ENCODE peak calls at places on chromosomes 12 and 14, in four cellular contexts. R, M, L and G are unnamed samples.
A peak's percentile ranks its signal among the peaks of the same experiment; 100 is the strongest.

GRCh38 chr12:49967777-49968250 is 4.9 kb upstream of the AQP6 start:
- DNase-seq in R (no peak), M (no peak), L (no peak), G (no peak)

GRCh38 chr12:116318738-116319050 is 41.2 kb upstream of the MED13L start:
- DNase-seq in R (no peak), M (no peak), L (no peak), G (no peak)

GRCh38 chr14:31968107-31968810 is 108.8 kb upstream of the ARHGAP5 start:
- DNase-seq in R (no peak), M (no peak), L (no peak), G (no peak)

GRCh38 chr12:52242442-52243263 is 9.6 kb downstream of the KRT7 start:
- DNase-seq in R (no peak), M (no peak), L (no peak), G (no peak)

GRCh38 chr12:127893875-127894635 is 372.9 kb upstream of the TMEM132C start:
- DNase-seq in R (no peak), M (no peak), L (no peak), G (no peak)

GRCh38 chr12:2682301-2683282 is 112.2 kb upstream of the FKBP4 start:
- DNase-seq in R (peak; percentile 76), M (no peak), L (peak; percentile 45), G (no peak)

GRCh38 chr14:74951443-74952194 is 3.8 kb downstream of the PGF start:
- DNase-seq in R (no peak), M (no peak), L (no peak), G (no peak)

GRCh38 chr14:61877050-61877390 is 114.8 kb downstream of the SNAPC1 start:
- DNase-seq in R (no peak), M (no peak), L (no peak), G (no peak)

GRCh38 chr14:101225116-101225728 is 321.7 kb upstream of the RTL1 start:
- DNase-seq in R (no peak), M (no peak), L (no peak), G (no peak)

GRCh38 chr12:101455685-101456084 is 19.5 kb upstream of the SPIC start:
- DNase-seq in R (peak; percentile 70), M (no peak), L (no peak), G (no peak)

GRCh38 chr12:43737646-43738045 is 20.9 kb downstream of the PUS7L start:
- DNase-seq in R (no peak), M (no peak), L (no peak), G (no peak)

GRCh38 chr12:48977290-48978281 is 536 bp upstream of the WNT1 start:
- DNase-seq in R (peak; percentile 69), M (no peak), L (peak; percentile 57), G (no peak)

GRCh38 chr14:58808828-58809227 is 171.1 kb downstream of the DACT1 start:
- DNase-seq in R (no peak), M (no peak), L (peak; percentile 34), G (no peak)

GRCh38 chr14:89672636-89673279 is 255.7 kb upstream of the FOXN3 start:
- DNase-seq in R (no peak), M (no peak), L (peak; percentile 31), G (no peak)

GRCh38 chr14:92690171-92691011 is 58.0 kb downstream of the LGMN start:
- DNase-seq in R (peak; percentile 35), M (no peak), L (peak; percentile 68), G (no peak)

GRCh38 chr12:119544780-119545625 is 48.6 kb upstream of the TMEM233 start:
- DNase-seq in R (peak; percentile 68), M (no peak), L (peak; percentile 87), G (peak; percentile 60)

GRCh38 chr12:90514325-90514724 is 440.7 kb downstream of the CCER1 start:
- DNase-seq in R (no peak), M (no peak), L (no peak), G (no peak)

DNA sequence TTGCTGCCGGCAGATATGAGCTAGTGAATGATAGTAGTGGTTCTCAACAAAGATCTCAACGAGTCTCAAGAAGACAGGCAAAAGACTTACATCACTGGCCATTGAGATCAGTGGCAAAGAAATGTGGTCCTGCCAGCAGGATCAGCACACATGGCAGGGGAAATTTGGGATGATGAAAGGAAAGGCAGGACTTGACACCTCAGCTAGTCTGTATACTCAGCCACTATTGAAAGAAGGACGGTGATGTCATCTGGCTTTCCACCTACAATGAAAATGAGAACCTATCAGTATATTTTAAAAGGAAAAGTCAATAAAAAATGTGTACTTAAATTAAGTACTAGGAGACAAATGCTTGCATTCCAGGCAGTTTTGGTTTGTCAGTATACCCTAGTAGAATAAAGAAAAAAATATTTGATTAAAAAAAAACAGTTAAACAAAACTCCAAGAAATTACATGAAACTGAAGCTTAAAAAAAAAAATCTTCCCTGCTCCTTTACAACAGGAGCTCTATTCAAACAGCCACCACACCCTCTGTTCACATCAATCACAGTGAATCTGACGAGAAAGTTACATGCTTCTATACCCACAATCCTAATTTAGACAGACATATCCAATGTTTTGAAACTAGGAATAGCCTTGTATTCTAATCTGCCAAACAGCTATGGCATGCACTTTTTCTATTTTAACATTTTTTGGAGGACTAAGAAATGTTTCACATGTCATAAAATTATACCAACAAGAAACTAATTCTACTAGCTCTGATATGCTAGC is 34.9 kb downstream of the RAD9B start:
- DNase-seq in R (no peak), M (no peak), L (no peak), G (no peak)
- H3K27ac ChIP-seq in R (no peak overlapping the region), M (peak overlapping the region; percentile 76), L (no peak overlapping the region), G (no peak overlapping the region)

GRCh38 chr12:30694971-30695326 is 720 bp downstream of the IPO8 start:
- DNase-seq in R (peak; percentile 35), M (no peak), L (peak; percentile 57), G (no peak)

GRCh38 chr12:30695327-30696102 is at the start of gene IPO8:
- DNase-seq in R (peak; percentile 90), M (peak; percentile 77), L (peak; percentile 96), G (peak; percentile 59)

GRCh38 chr12:30696486-30696885 is 817 bp upstream of the IPO8 start:
- DNase-seq in R (no peak), M (no peak), L (no peak), G (no peak)

GRCh38 chr12:30696943-30697342 is 1.3 kb upstream of the IPO8 start:
- DNase-seq in R (no peak), M (no peak), L (no peak), G (no peak)

DNA sequence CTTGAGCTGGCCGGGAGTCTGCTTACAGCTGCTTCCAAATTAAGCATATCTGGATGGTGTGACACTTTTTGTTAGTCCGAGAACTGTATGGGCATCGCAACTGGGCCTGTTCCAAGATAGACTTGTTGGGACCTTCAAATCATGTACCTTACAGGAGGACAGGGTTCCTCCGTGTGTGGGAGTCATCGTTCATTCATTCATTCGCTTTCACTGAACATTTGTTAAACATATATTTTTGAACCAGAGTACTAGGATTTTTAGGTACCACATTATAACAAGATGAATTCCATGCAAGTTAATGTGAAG is 387 bp upstream of the IPO8 start:
- DNase-seq in R (no peak), M (no peak), L (no peak), G (no peak)
- H3K27ac ChIP-seq in R (peak overlapping the region; percentile 71), M (peak overlapping the region; percentile 62), L (peak overlapping the region; percentile 74), G (peak overlapping the region; percentile 14)

DNA sequence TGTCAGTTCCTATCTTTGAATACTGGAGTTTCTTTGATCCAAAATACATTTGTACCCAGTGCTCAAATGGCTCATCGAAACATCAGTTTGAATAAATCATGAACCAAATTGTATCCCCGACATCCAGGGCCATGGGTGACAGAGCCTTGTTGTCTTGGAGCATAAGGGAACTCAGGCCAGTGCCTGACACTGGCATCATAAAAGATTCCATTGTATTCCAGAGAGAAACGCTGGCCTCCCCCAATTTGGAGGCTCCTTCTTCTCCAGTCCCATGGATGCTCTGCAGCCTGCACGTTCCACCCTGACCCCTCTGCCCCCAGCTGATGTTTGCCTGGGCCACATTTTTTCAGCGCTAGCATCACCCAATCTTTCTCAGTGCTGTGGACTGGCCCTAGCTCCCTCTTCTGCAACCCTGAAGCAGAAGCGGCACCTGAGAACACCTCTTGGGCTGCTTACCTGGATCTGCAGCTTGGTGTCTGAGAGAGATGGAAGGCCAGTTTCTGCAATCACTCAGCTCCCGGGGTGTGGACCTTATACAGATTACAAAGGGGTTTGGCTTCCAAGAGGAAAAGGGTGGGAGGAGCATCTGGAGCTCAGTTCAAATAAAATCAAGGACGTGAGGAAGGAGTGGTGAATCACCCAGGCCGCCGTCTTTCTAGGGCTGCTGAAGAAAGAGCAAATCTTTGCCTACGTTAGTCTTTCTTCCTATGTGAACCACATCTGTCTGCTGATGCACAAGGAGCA is at the start of gene RNASE1:
- DNase-seq in R (no peak), M (peak; percentile 18), L (peak; percentile 88), G (peak; percentile 82)
- H3K27ac ChIP-seq in R (no peak within 1 kb of the TSS), M (peak within 1 kb of the TSS; percentile 40), L (peak within 1 kb of the TSS; percentile 82), G (peak within 1 kb of the TSS; percentile 93)

GRCh38 chr12:54932691-54933090 is 51.9 kb downstream of the TESPA1 start:
- DNase-seq in R (no peak), M (no peak), L (no peak), G (no peak)
- H3K27ac ChIP-seq in R (no peak overlapping the region), M (no peak overlapping the region), L (no peak overlapping the region), G (no peak overlapping the region)

GRCh38 chr12:50999139-50999538 is 27.0 kb downstream of the SLC11A2 start:
- DNase-seq in R (no peak), M (no peak), L (peak; percentile 74), G (no peak)
- H3K27ac ChIP-seq in R (no peak overlapping the region), M (no peak overlapping the region), L (peak overlapping the region; percentile 73), G (no peak overlapping the region)

DNA sequence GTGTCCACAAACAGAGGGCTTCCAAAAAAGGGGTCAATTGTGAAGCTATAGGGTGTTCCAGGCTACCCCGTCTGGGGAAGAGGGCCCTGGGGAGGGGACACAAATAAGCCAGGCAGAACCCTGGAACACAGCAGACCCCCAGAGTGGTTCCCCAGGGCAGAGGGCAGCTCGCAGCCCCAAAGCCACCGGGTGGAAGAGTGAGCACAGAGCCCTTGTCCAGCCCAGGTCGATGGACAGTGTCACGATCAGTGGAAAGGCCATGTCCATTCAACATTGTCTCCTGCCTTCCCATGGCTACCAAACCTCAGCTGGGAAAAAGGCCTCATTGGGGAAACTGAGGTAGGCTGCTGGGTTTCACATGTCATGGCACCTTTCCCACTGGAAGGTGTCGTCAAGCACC is 131.4 kb downstream of the DICER1 start:
- DNase-seq in R (no peak), M (no peak), L (no peak), G (no peak)
- H3K27ac ChIP-seq in R (no peak overlapping the region), M (no peak overlapping the region), L (no peak overlapping the region), G (no peak overlapping the region)

GRCh38 chr14:67623114-67623513 is 3.4 kb downstream of the ARG2 start:
- DNase-seq in R (peak; percentile 35), M (no peak), L (no peak), G (no peak)
- H3K27ac ChIP-seq in R (no peak overlapping the region), M (peak overlapping the region; percentile 79), L (no peak overlapping the region), G (peak overlapping the region; percentile 37)